ENCODE peak calls at places on chromosomes 6 and 20, in nine cellular contexts. F, Q, K, Z, I, S, L, O and H are unnamed samples.

GRCh38 chr6:1076531-1077453 is 235.1 kb upstream of the FOXQ1 start:
- DNase-seq in F (no peak), Q (no peak), K (no peak), Z (no peak), I (peak; percentile 74), S (no peak), L (no peak), O (no peak), H (no peak)

GRCh38 chr6:136962661-136963060 is 40.6 kb downstream of the SLC35D3 start:
- DNase-seq in F (no peak), Q (no peak), K (peak; percentile 39), Z (no peak), I (peak; percentile 65), S (no peak), L (no peak), O (peak; percentile 14), H (no peak)

GRCh38 chr6:166167801-166168615 is at the start of gene TBXT:
- DNase-seq in F (peak; percentile 32), Q (peak; percentile 69), K (no peak), Z (peak; percentile 5), I (no peak), S (no peak), L (no peak), O (no peak), H (peak; percentile 76)

GRCh38 chr20:18496042-18496441 is 983 bp downstream of the RBBP9 start:
- DNase-seq in F (peak; percentile 12), Q (no peak), K (no peak), Z (peak; percentile 42), I (no peak), S (no peak), L (no peak), O (no peak), H (no peak)

GRCh38 chr6:88538130-88538706 is 372.1 kb upstream of the CNR1 start:
- DNase-seq in F (no peak), Q (peak; percentile 46), K (no peak), Z (peak; percentile 24), I (no peak), S (no peak), L (no peak), O (peak; percentile 42), H (peak; percentile 41)

GRCh38 chr6:151380848-151381205 is 10.5 kb downstream of the ZBTB2 start:
- DNase-seq in F (no peak), Q (no peak), K (no peak), Z (no peak), I (no peak), S (no peak), L (no peak), O (no peak), H (no peak)

GRCh38 chr6:17115251-17116089 is 13.6 kb downstream of the STMND1 start:
- DNase-seq in F (no peak), Q (no peak), K (no peak), Z (peak; percentile 92), I (no peak), S (no peak), L (peak; percentile 88), O (no peak), H (no peak)

GRCh38 chr6:166520905-166521834 is 65.3 kb downstream of the RAMACL start:
- DNase-seq in F (no peak), Q (no peak), K (no peak), Z (no peak), I (no peak), S (no peak), L (peak; percentile 27), O (no peak), H (no peak)

GRCh38 chr20:19952392-19952791 is 64.8 kb upstream of the NAA20 start:
- DNase-seq in F (no peak), Q (no peak), K (no peak), Z (peak; percentile 61), I (no peak), S (no peak), L (no peak), O (no peak), H (no peak)

GRCh38 chr20:57264908-57265648 is 1.4 kb downstream of the BMP7 start:
- DNase-seq in F (no peak), Q (no peak), K (no peak), Z (no peak), I (no peak), S (no peak), L (no peak), O (no peak), H (no peak)

GRCh38 chr6:11139051-11139960 is 27.8 kb upstream of the ERVFRD-1 start:
- DNase-seq in F (peak; percentile 21), Q (no peak), K (no peak), Z (peak; percentile 99), I (no peak), S (no peak), L (peak; percentile 52), O (no peak), H (no peak)

GRCh38 chr20:57657537-57658446 is 37.6 kb upstream of the ZBP1 start:
- DNase-seq in F (peak; percentile 81), Q (no peak), K (peak; percentile 65), Z (peak; percentile 84), I (peak; percentile 70), S (peak; percentile 64), L (no peak), O (no peak), H (peak; percentile 40)

GRCh38 chr6:160067564-160067963 is 54.1 kb upstream of the SLC22A1 start:
- DNase-seq in F (no peak), Q (no peak), K (no peak), Z (no peak), I (no peak), S (no peak), L (no peak), O (no peak), H (no peak)
- TF ChIP-seq CTCF in F (no peak), Q (no peak), K (no peak), Z (no peak), I (no peak), S (no peak), L (no peak), O (no peak), H (no peak)

GRCh38 chr6:133277895-133278545 is 36.9 kb downstream of the EYA4 start:
- DNase-seq in F (no peak), Q (no peak), K (no peak), Z (peak; percentile 52), I (no peak), S (no peak), L (no peak), O (no peak), H (no peak)
- TF ChIP-seq CTCF in F (no peak), Q (no peak), K (no peak), Z (no peak), I (no peak), S (no peak), L (no peak), O (no peak), H (no peak)

DNA sequence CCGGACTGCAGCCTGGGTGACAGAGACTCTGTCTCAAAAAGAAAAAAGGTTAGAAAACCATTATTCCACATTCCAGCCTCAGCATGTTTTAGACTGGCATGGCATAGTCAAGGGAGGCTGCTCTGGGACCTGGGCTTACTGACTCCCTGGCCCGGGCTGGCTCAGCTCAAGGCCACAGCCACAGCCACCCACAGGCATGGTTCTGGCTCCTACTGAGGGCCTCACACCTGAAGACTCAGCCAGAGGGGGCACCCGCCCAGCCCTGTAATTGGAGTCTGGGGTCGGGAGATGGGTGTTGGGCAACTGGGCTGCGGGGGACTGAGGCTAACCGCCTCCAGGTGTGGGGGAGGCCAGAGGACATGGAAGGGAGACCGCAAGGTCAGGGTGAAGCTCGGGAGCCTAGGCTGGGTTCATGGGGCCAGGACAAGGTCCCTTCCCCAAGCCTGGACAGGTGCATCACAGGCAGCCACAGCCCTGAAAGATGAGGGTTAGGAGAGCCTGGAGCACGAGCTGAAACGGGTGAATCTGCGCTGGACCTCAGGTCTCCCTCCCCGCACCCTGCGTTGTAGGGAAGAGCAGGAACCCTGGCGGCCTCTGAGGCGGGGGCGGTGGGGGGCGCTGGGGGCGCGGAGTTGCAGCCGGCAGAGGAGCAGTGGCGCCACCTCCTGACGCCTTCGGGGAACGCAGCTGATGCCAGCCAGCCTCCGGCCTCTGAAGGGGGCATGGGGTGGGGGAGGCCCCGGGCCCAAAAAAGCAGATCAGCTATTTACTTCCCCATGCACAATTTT is 67.7 kb upstream of the SRSF6 start:
- DNase-seq in F (peak; percentile 20), Q (peak; percentile 23), K (no peak), Z (no peak), I (no peak), S (no peak), L (no peak), O (peak; percentile 36), H (no peak)
- TF ChIP-seq CTCF in F (peak; percentile 62), Q (peak; percentile 28), K (peak; percentile 35), Z (peak; percentile 3), I (no peak), S (no peak), L (peak; percentile 84), O (peak; percentile 60), H (peak; percentile 46)

DNA sequence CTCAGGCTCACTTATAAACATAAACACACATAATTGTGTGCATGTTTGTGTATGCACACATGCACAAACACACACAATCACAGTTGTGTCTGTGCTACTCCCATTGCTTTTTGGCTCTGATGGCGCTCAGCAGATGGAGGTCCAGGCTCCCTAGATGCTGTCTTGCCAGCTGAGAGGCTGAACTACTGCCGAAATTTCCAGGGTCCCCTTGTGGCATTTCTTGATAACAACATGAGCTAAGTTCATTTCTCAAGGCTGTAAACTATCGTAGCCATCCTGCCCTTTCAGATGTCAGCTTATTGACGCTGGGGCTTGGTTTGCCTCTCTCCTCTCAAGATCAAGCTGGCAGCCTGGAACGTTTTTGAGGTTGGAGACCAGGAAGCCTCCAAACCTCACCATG is 313.9 kb upstream of the RNF24 start:
- DNase-seq in F (no peak), Q (no peak), K (no peak), Z (no peak), I (no peak), S (no peak), L (no peak), O (no peak), H (no peak)
- TF ChIP-seq CTCF in F (no peak), Q (no peak), K (no peak), Z (no peak), I (no peak), S (no peak), L (peak; percentile 36), O (no peak), H (no peak)

DNA sequence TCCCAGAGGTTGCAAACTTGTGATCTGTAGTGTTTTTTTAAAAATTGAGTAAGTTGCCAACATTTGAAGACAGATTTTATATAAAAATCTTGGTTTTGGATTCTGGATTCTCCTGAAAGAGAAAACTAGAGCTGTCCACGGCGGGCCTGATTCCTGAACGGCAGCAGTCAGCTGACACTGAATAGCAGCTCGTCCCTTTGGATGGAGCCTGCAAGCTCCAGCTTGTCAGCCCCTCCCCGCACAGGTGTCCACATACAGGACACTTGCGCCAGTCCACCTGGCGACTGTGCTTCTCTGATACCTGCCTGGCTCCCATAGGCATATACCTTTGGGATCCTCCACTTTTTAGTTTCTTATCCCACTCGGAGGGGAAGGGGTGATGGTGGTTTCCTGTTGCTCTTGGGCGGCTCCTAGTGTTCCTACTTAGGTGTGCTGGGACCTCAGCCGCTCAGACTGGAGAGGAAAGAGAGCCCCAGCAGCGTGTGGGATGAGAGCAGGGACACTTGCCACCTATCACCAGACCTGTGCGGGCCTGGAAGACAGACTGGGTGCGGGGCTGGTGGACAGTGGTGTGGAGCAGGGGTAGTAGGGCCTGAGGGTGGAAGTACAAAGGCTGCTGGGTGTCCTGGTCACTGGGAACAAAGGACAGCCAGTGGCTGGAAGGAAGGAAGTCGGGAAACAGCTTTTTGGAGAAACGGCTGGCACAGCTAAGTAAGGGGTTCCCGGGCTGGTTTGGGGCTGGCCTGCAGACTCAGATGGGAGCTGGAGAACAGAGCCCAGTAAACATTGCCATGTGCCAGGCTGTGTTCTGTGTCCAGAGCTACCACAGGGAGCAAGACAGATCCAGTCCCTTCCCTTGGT is 18.3 kb downstream of the GHRH start:
- DNase-seq in F (no peak), Q (no peak), K (no peak), Z (peak; percentile 30), I (no peak), S (no peak), L (no peak), O (no peak), H (no peak)
- TF ChIP-seq CTCF in F (no peak), Q (no peak), K (no peak), Z (peak; percentile 11), I (no peak), S (no peak), L (peak; percentile 23), O (peak; percentile 18), H (no peak)